ENCODE peak calls at places on chromosome 1, in nine cellular contexts. T is MM.1S, W is tibial nerve, G is fibroblast of lung, S is PC-3, V is uterus, Y is esophagus squamous epithelium, O is pancreas, L is stomach. B is an unnamed sample. For H3K4me1, the result is how much of the 10 kb centered on the place peaks cover.

GRCh38 chr1:218353656-218354055 is 8.5 kb downstream of the TGFB2 start:
- DNase-seq in T (no peak), W (no peak), G (no peak), S (no peak), V (no peak), Y (no peak), O (no peak), L (no peak), B (no peak)

GRCh38 chr1:26697978-26698849 is 2.4 kb downstream of the ARID1A start:
- DNase-seq in T (peak), W (no peak), G (peak), S (peak), V (peak), Y (no peak), O (peak), L (peak), B (peak)

GRCh38 chr1:235873045-235873444 is 6.3 kb upstream of the LYST start:
- DNase-seq in T (no peak), W (no peak), G (no peak), S (no peak), V (no peak), Y (no peak), O (no peak), L (no peak), B (no peak)

GRCh38 chr1:52877554-52877953 is 35.0 kb downstream of the ZYG11A start:
- DNase-seq in T (no peak), W (no peak), G (peak), S (no peak), V (no peak), Y (no peak), O (no peak), L (no peak), B (no peak)

GRCh38 chr1:17895986-17896385 is 140.9 kb downstream of the ACTL8 start:
- DNase-seq in T (no peak), W (no peak), G (no peak), S (no peak), V (no peak), Y (no peak), O (no peak), L (no peak), B (no peak)

GRCh38 chr1:228011721-228012311 is 5.0 kb downstream of the WNT3A start:
- DNase-seq in T (no peak), W (no peak), G (no peak), S (no peak), V (peak), Y (no peak), O (no peak), L (peak), B (peak)

GRCh38 chr1:153483776-153484175 is 23.3 kb upstream of the S100A7 start:
- DNase-seq in T (peak), W (no peak), G (no peak), S (peak), V (no peak), Y (no peak), O (no peak), L (no peak), B (no peak)

GRCh38 chr1:88697503-88697902 is 13.4 kb downstream of the PKN2 start:
- DNase-seq in T (no peak), W (no peak), G (peak), S (no peak), V (no peak), Y (no peak), O (no peak), L (no peak), B (no peak)

GRCh38 chr1:7536891-7537591 is 234.1 kb upstream of the VAMP3 start:
- DNase-seq in T (no peak), W (no peak), G (no peak), S (no peak), V (no peak), Y (no peak), O (no peak), L (no peak), B (peak)

GRCh38 chr1:149927056-149927534 is 508 bp downstream of the SF3B4 start:
- DNase-seq in T (no peak), W (no peak), G (peak), S (peak), V (no peak), Y (no peak), O (no peak), L (no peak), B (no peak)

GRCh38 chr1:32464716-32465540 is at the start of gene ZBTB8B:
- DNase-seq in T (peak), W (peak), G (peak), S (peak), V (peak), Y (no peak), O (peak), L (peak), B (peak)

GRCh38 chr1:227883073-227883520 is 64.6 kb downstream of the WNT9A start:
- DNase-seq in T (no peak), W (no peak), G (no peak), S (no peak), V (no peak), Y (no peak), O (no peak), L (peak), B (peak)

GRCh38 chr1:87410771-87411170 is 82.1 kb downstream of the LMO4 start:
- DNase-seq in T (peak), W (no peak), G (no peak), S (no peak), V (no peak), Y (no peak), O (no peak), L (peak), B (peak)

GRCh38 chr1:154730251-154730650 is 122.3 kb upstream of the ADAR start:
- DNase-seq in T (no peak), W (no peak), G (peak), S (peak), V (no peak), Y (no peak), O (no peak), L (no peak), B (no peak)

GRCh38 chr1:20405893-20406604 is 80.0 kb downstream of the CAMK2N1 start:
- DNase-seq in T (no peak), W (no peak), G (peak), S (no peak), V (no peak), Y (no peak), O (no peak), L (no peak), B (no peak)

GRCh38 chr1:211196880-211197279 is 62.3 kb upstream of the RCOR3 start:
- DNase-seq in T (no peak), W (no peak), G (no peak), S (peak), V (no peak), Y (no peak), O (no peak), L (no peak), B (no peak)

GRCh38 chr1:221692643-221693042 is 49.2 kb downstream of the DUSP10 start:
- DNase-seq in T (no peak), W (no peak), G (no peak), S (no peak), V (no peak), Y (no peak), O (no peak), L (no peak), B (no peak)

GRCh38 chr1:229440821-229441537 is 7.1 kb upstream of the ACTA1 start:
- DNase-seq in T (peak), W (no peak), G (peak), S (peak), V (no peak), Y (no peak), O (no peak), L (no peak), B (no peak)

GRCh38 chr1:151054971-151055547 is 4.4 kb downstream of the CDC42SE1 start:
- DNase-seq in T (no peak), W (no peak), G (no peak), S (no peak), V (no peak), Y (no peak), O (no peak), L (no peak), B (no peak)
- H3K27ac ChIP-seq in T (no peak), W (peak), G (no peak), S (no peak), V (peak), Y (peak), O (no peak), L (peak), B (peak)

GRCh38 chr1:207069858-207070506 is 16.9 kb downstream of the PFKFB2 start:
- DNase-seq in T (no peak), W (no peak), G (no peak), S (no peak), V (no peak), Y (no peak), O (no peak), L (no peak), B (no peak)

GRCh38 chr1:207070811-207071210 is 17.7 kb downstream of the PFKFB2 start:
- DNase-seq in T (no peak), W (no peak), G (no peak), S (no peak), V (no peak), Y (no peak), O (no peak), L (no peak), B (no peak)

GRCh38 chr1:207072241-207072640 is 16.4 kb upstream of the C4BPB start:
- DNase-seq in T (no peak), W (no peak), G (no peak), S (no peak), V (no peak), Y (no peak), O (no peak), L (no peak), B (no peak)

GRCh38 chr1:207069059-207069458 is 16.0 kb downstream of the PFKFB2 start:
- DNase-seq in T (no peak), W (no peak), G (no peak), S (no peak), V (no peak), Y (no peak), O (no peak), L (no peak), B (no peak)

GRCh38 chr1:207071426-207071825 is 17.2 kb upstream of the C4BPB start:
- DNase-seq in T (no peak), W (no peak), G (no peak), S (no peak), V (no peak), Y (no peak), O (no peak), L (no peak), B (no peak)
- H3K4me1 ChIP-seq in T (under half), W (under half), G (under half), S (under half), V (under half), Y (under half), O (under half), L (under half), B (under half)

GRCh38 chr1:29708381-29708780 is 472.1 kb downstream of the PTPRU start:
- DNase-seq in T (no peak), W (no peak), G (peak), S (peak), V (no peak), Y (no peak), O (no peak), L (no peak), B (no peak)

GRCh38 chr1:29704430-29704829 is 468.1 kb downstream of the PTPRU start:
- DNase-seq in T (no peak), W (no peak), G (no peak), S (no peak), V (no peak), Y (no peak), O (no peak), L (no peak), B (no peak)

GRCh38 chr1:29708818-29709710 is 472.7 kb downstream of the PTPRU start:
- DNase-seq in T (no peak), W (no peak), G (peak), S (peak), V (no peak), Y (no peak), O (no peak), L (no peak), B (no peak)

GRCh38 chr1:29707796-29708195 is 471.5 kb downstream of the PTPRU start:
- DNase-seq in T (no peak), W (no peak), G (no peak), S (no peak), V (no peak), Y (no peak), O (no peak), L (no peak), B (no peak)

DNA sequence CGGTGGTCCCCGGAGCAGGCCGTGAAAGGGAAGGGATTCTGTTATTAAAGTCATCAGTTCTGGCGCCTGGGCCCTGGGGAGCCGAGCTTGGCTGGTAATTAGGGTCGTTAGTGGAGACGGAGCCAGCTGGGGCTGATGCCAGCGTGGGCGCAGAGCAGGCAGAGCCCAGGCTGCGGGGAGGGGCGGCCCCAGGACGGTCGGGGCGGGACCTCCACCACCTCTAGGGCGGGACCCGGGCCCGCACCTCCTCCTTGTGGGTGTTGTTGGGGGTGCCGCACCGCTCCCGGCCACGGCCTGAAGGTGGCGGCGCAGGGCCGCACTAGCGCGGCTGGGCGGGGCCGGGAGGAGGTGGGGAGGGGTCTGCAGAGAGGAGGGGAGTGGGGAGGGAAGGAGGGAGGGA is 470.6 kb downstream of the PTPRU start:
- DNase-seq in T (peak), W (no peak), G (peak), S (peak), V (no peak), Y (no peak), O (peak), L (no peak), B (peak)
- TF ChIP-seq CTCF in T (peak), W (no peak), G (peak), S (peak), V (no peak), Y (peak), O (no peak), L (no peak), B (peak)

DNA sequence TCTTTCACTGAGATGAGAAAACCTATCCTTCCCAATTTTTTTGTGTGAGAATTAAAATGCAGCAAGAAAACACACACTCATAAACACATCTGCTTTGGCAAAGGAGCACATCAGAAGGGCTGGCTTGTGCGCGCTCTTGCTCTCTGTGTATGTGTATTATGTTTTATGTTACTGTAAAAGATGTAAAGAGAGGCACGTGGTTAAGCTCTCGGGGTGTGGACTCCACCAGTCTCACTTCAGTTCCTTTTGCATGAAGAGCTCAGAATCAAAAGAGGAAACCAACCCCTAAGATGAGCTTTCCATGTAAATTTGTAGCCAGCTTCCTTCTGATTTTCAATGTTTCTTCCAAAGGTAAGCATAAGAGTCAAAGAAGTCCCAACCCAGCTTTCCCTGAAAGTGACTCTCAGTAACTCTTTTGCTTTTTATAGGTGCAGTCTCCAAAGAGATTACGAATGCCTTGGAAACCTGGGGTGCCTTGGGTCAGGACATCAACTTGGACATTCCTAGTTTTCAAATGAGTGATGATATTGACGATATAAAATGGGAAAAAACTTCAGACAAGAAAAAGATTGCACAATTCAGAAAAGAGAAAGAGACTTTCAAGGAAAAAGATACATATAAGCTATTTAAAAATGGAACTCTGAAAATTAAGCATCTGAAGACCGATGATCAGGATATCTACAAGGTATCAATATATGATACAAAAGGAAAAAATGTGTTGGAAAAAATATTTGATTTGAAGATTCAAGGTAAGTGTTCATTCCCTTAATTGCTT is at the start of gene CD2:
- DNase-seq in T (no peak), W (no peak), G (no peak), S (no peak), V (no peak), Y (no peak), O (no peak), L (peak), B (no peak)
- H3K27ac ChIP-seq in T (no peak), W (no peak), G (no peak), S (no peak), V (no peak), Y (no peak), O (no peak), L (peak), B (no peak)